ENCODE peak calls at places on chromosome 12, in four cellular contexts. I is left lung, J is stomach, S is cardiac muscle cell. N is an unnamed sample.

GRCh38 chr12:15634010-15634676 is 155.0 kb downstream of the EPS8 start:
- DNase-seq in I (no peak), J (no peak), S (no peak), N (no peak)

GRCh38 chr12:11861155-11861863 is 209.4 kb upstream of the BCL2L14 start:
- DNase-seq in I (no peak), S (peak), J (no peak), N (no peak)

GRCh38 chr12:95492462-95492861 is 18.5 kb downstream of the METAP2 start:
- DNase-seq in S (no peak), J (no peak), I (no peak), N (no peak)

GRCh38 chr12:67681145-67681778 is 32.7 kb downstream of the DYRK2 start:
- DNase-seq in S (no peak), I (no peak), J (no peak), N (no peak)

GRCh38 chr12:46486588-46486987 is 114.0 kb upstream of the SLC38A2 start:
- DNase-seq in S (no peak), J (no peak), I (no peak), N (no peak)

GRCh38 chr12:43728117-43728516 is 30.5 kb downstream of the PUS7L start:
- DNase-seq in J (no peak), S (no peak), I (no peak), N (no peak)

GRCh38 chr12:7628401-7628961 is 37.2 kb downstream of the APOBEC1 start:
- DNase-seq in I (no peak), S (peak), J (no peak), N (no peak)

GRCh38 chr12:9729082-9729481 is 3.8 kb downstream of the CLECL1 start:
- DNase-seq in I (no peak), J (no peak), S (no peak), N (no peak)

GRCh38 chr12:54549774-54550451 is 512 bp downstream of the PDE1B start:
- DNase-seq in I (no peak), S (no peak), J (no peak), N (peak)

GRCh38 chr12:27015730-27016076 is 1.5 kb upstream of the TM7SF3 start:
- DNase-seq in J (no peak), I (no peak), S (peak), N (peak)

GRCh38 chr12:47097276-47097896 is 17.6 kb upstream of the AMIGO2 start:
- DNase-seq in S (no peak), J (no peak), I (no peak), N (no peak)

GRCh38 chr12:107826276-107826675 is 51.8 kb downstream of the ASCL4 start:
- DNase-seq in I (no peak), S (no peak), J (no peak), N (no peak)

GRCh38 chr12:131673519-131674265 is 37.2 kb upstream of the SFSWAP start:
- DNase-seq in S (no peak), I (no peak), J (no peak), N (no peak)

GRCh38 chr12:12024958-12025682 is 45.6 kb upstream of the BCL2L14 start:
- DNase-seq in I (no peak), J (peak), S (no peak), N (no peak)

GRCh38 chr12:22981711-22982110 is 356.7 kb downstream of the ETNK1 start:
- DNase-seq in S (peak), J (no peak), I (no peak), N (no peak)

GRCh38 chr12:94725375-94726168 is 75.2 kb upstream of the TMCC3 start:
- DNase-seq in I (no peak), S (peak), J (peak), N (no peak)

GRCh38 chr12:65276923-65277322 is 1.6 kb upstream of the MSRB3 start:
- DNase-seq in S (no peak), I (no peak), J (no peak), N (no peak)

GRCh38 chr12:86521870-86522269 is 265.7 kb upstream of the MGAT4C start:
- DNase-seq in S (no peak), I (no peak), J (no peak), N (no peak)

GRCh38 chr12:52148541-52149181 is 43.2 kb downstream of the KRT80 start:
- DNase-seq in I (peak), S (no peak), J (peak), N (no peak)

GRCh38 chr12:52372216-52373154 is 5.2 kb upstream of the KRT85 start:
- DNase-seq in I (peak), J (peak), S (peak), N (peak)

GRCh38 chr12:49340971-49341776 is 4.2 kb upstream of the C1QL4 start:
- DNase-seq in S (no peak), J (peak), I (no peak), N (no peak)

GRCh38 chr12:128727461-128727860 is 96.3 kb downstream of the SLC15A4 start:
- DNase-seq in I (no peak), J (no peak), S (no peak), N (no peak)

GRCh38 chr12:11307143-11307542 is 3.1 kb downstream of the PRB4 start:
- DNase-seq in S (no peak), J (no peak), I (no peak), N (no peak)

GRCh38 chr12:58925733-58926113 is 5.4 kb upstream of the LRIG3 start:
- DNase-seq in I (no peak), J (no peak), S (no peak), N (no peak)
- H3K27ac ChIP-seq in I (no peak), J (peak), S (no peak), N (no peak)

DNA sequence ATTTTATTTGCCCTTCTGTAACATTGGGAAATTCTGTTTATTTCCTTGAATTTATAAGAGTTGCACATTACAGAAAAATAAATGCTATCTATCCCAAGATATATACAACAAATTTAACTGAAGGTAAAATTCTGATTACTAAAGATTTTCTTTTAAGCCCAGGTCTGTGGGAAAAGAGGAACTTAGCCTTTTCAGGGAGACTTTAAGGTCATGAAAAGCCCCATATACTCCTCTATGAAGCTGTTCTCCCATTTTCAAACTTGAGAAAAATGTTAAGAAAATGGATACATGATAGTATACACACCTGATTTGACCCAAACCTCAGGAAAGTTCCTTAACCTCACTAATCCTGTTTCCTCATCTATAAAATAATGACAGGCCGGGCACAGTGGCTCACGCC is 7.1 kb downstream of the SINHCAF start:
- DNase-seq in S (no peak), I (no peak), J (no peak), N (no peak)
- H3K27ac ChIP-seq in S (peak), I (no peak), J (peak), N (peak)

GRCh38 chr12:2154521-2154920 is 101.7 kb downstream of the CACNA1C start:
- DNase-seq in J (no peak), I (no peak), S (no peak), N (no peak)
- H3K27ac ChIP-seq in J (peak), I (peak), S (no peak), N (no peak)

DNA sequence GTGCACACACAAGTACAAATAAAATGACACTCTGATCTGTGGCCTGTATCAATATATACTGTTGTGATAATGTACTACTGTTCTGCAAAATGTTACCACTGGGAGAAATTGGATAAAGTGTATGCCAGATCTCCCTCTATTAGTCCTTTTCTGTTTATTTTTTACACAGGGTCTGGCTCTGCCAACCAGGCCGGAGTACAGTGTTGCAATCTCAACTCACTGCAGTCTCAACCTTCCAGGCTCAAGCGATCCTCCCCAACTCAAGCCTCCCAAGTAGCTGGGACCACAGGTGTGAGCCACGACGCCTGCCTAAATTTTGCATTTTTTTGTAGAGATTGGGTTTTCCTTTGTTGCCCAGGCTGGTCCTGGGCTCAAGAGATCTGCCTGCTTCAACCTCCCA is 1.9 kb downstream of the NT5DC3 start:
- DNase-seq in I (no peak), S (no peak), J (no peak), N (no peak)
- H3K27ac ChIP-seq in I (no peak), S (no peak), J (no peak), N (no peak)

DNA sequence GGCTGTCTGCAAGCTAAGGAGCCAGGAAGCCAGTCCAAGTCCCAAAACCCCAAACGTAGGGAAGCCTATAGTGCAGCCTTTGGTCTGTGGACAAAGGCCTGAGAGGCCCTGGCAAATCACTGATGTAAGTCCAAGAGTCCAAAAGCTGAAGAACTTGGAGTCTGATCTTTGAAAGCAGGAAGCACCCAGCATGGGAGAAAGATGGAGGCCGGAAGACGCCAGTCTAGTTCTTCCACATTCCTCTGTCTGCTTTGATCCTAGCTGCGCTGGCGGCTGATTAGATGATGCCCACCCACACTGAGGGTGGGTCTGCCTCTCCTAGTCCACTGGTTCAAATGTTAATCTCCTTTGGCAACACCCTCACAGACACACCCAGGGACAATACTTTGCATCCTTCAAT is 58.5 kb downstream of the CAPS2 start:
- DNase-seq in J (no peak), S (no peak), I (no peak), N (no peak)
- H3K27ac ChIP-seq in J (no peak), S (no peak), I (no peak), N (no peak)

GRCh38 chr12:105626653-105627052 is 296.2 kb downstream of the C12orf75 start:
- DNase-seq in I (no peak), J (no peak), S (no peak), N (no peak)
- H3K27ac ChIP-seq in I (no peak), J (no peak), S (no peak), N (no peak)

DNA sequence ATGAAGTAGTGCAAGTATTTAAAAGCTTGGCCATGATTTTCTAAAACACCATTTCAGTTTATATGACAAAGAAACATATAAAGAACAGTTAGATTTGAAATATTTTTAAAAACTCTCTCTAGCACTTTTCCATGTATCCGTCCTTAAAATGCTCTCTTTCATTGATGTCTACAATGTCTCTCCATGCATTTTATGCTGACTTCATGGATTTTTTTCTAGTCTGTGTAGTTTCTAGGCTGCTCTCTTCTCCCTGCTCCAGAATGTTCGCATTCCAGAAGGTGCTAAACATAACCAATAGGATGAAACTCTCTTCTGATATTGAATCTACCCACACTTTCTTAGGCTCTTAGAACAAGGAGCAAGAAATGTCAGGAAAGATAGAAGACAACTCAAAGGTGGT is 124.8 kb downstream of the PLCZ1 start:
- DNase-seq in I (no peak), J (no peak), S (no peak), N (no peak)
- H3K27ac ChIP-seq in I (no peak), J (no peak), S (no peak), N (no peak)

GRCh38 chr12:120170631-120171030 is 23.9 kb downstream of the GCN1 start:
- DNase-seq in J (no peak), S (no peak), I (no peak), N (no peak)

GRCh38 chr12:120172053-120172452 is 22.5 kb downstream of the GCN1 start:
- DNase-seq in I (no peak), S (no peak), J (no peak), N (no peak)

GRCh38 chr12:120169946-120170345 is 24.6 kb downstream of the GCN1 start:
- DNase-seq in I (no peak), S (no peak), J (no peak), N (no peak)

GRCh38 chr12:120175537-120175936 is 19.0 kb downstream of the GCN1 start:
- DNase-seq in I (no peak), S (no peak), J (no peak), N (no peak)

GRCh38 chr12:120175062-120175461 is 19.5 kb downstream of the GCN1 start:
- DNase-seq in S (no peak), I (no peak), J (no peak), N (no peak)
- H3K27ac ChIP-seq in S (no peak), I (no peak), J (no peak), N (no peak)

GRCh38 chr12:92085483-92086040 is 60.1 kb downstream of the BTG1 start:
- DNase-seq in I (no peak), J (no peak), S (no peak), N (no peak)

GRCh38 chr12:92085040-92085439 is 60.6 kb downstream of the BTG1 start:
- DNase-seq in I (no peak), S (no peak), J (no peak), N (no peak)

GRCh38 chr12:92089559-92089958 is 56.1 kb downstream of the BTG1 start:
- DNase-seq in J (no peak), I (no peak), S (no peak), N (no peak)

GRCh38 chr12:92094751-92095161 is 50.9 kb downstream of the BTG1 start:
- DNase-seq in I (no peak), J (no peak), S (no peak), N (no peak)

GRCh38 chr12:92088802-92089201 is 56.8 kb downstream of the BTG1 start:
- DNase-seq in J (no peak), S (no peak), I (no peak), N (no peak)
- H3K27ac ChIP-seq in J (no peak), S (no peak), I (no peak), N (no peak)

DNA sequence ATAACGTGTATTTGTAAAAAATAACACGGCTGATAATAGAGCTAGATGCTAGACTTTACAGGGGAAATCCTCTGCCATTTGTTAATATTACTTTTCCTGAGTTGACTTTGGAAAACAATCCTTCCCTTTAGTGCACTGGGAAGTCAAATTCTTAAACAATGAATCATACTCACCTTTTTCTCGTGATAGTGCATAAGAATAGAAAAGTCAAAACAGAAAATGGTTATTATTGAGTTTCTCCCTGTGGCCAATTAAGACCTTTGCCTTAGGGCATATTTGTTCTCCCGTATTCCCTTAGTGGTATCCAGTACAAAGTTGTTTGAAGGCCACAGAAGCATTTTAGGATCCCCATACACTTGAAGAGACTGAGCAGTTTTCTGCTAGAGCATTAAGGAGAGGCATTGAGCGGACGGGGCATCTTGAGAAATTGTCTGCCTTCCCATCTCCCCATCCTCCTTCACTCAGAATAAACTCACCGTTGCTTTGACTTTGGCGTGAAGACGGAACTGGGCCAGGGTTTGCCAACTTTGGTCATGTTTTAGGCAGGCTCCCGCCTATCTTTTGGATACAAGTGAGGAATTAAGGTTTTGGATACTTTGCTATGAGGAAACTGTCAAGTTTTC is 171.3 kb downstream of the TMTC2 start:
- DNase-seq in J (no peak), S (no peak), I (no peak), N (no peak)
- H3K27ac ChIP-seq in J (no peak), S (no peak), I (no peak), N (no peak)